ENCODE peak calls at places on chromosomes 16 and 17, in six cellular contexts. K is kidney epithelial cell, O is endothelial cell of umbilical vein, N is A549, C is left lung, Z is brain microvascular endothelial cell. I is an unnamed sample.
A peak's percentile ranks its signal among the peaks of the same experiment; 100 is the strongest.

GRCh38 chr16:50313596-50314483 is 47.5 kb downstream of the ADCY7 start:
- DNase-seq in K (no peak), O (peak; percentile 51), N (no peak), C (peak; percentile 79), Z (peak; percentile 70), I (no peak)

GRCh38 chr17:43905400-43905984 is 1.8 kb downstream of the MPP2 start:
- DNase-seq in K (no peak), O (no peak), N (no peak), C (no peak), Z (no peak), I (no peak)

GRCh38 chr16:50086176-50086575 is 20.4 kb downstream of the HEATR3 start:
- DNase-seq in K (no peak), O (no peak), N (no peak), C (no peak), Z (no peak), I (no peak)

GRCh38 chr16:50178397-50179018 is 25.4 kb downstream of the TENT4B start:
- DNase-seq in K (no peak), O (no peak), N (no peak), C (no peak), Z (no peak), I (no peak)

GRCh38 chr16:12985516-12985915 is 84.1 kb downstream of the SHISA9 start:
- DNase-seq in K (no peak), O (no peak), N (no peak), C (no peak), Z (no peak), I (no peak)

GRCh38 chr16:89193021-89193575 is 7.2 kb downstream of the SLC22A31 start:
- DNase-seq in K (no peak), O (peak; percentile 79), N (peak; percentile 84), C (peak; percentile 92), Z (peak; percentile 63), I (no peak)

GRCh38 chr17:64504769-64505319 is 1.2 kb downstream of the DDX5 start:
- DNase-seq in K (no peak), O (peak; percentile 74), N (peak; percentile 45), C (no peak), Z (peak; percentile 43), I (no peak)

GRCh38 chr16:68379472-68380347 is 68.6 kb downstream of the SMPD3 start:
- DNase-seq in K (no peak), O (no peak), N (no peak), C (no peak), Z (no peak), I (no peak)

GRCh38 chr16:79169239-79169638 is 431.3 kb downstream of the MAF start:
- DNase-seq in K (no peak), O (no peak), N (no peak), C (peak; percentile 52), Z (peak; percentile 33), I (no peak)

GRCh38 chr17:39995438-39995837 is 14.8 kb downstream of the PSMD3 start:
- DNase-seq in K (no peak), O (no peak), N (no peak), C (no peak), Z (no peak), I (no peak)

GRCh38 chr17:32936894-32937500 is 9.0 kb downstream of the TMEM98 start:
- DNase-seq in K (peak; percentile 39), O (peak; percentile 90), N (peak; percentile 69), C (peak; percentile 60), Z (peak; percentile 49), I (peak; percentile 25)

GRCh38 chr16:2329532-2329931 is 11.0 kb downstream of the ABCA3 start:
- DNase-seq in K (no peak), O (no peak), N (no peak), C (peak; percentile 84), Z (no peak), I (no peak)

GRCh38 chr17:8224891-8225812 is 14.8 kb upstream of the AURKB start:
- DNase-seq in K (no peak), O (no peak), N (no peak), C (no peak), Z (no peak), I (no peak)

GRCh38 chr17:8221663-8222379 is 11.4 kb upstream of the AURKB start:
- DNase-seq in K (peak; percentile 38), O (peak; percentile 94), N (peak; percentile 95), C (peak; percentile 76), Z (peak; percentile 91), I (peak; percentile 88)

GRCh38 chr17:8222630-8223355 is 12.4 kb upstream of the AURKB start:
- DNase-seq in K (peak; percentile 59), O (peak; percentile 95), N (peak; percentile 98), C (peak; percentile 95), Z (peak; percentile 95), I (peak; percentile 96)

GRCh38 chr17:8222380-8222629 is 11.9 kb upstream of the AURKB start:
- DNase-seq in K (peak; percentile 37), O (no peak), N (no peak), C (no peak), Z (no peak), I (no peak)

DNA sequence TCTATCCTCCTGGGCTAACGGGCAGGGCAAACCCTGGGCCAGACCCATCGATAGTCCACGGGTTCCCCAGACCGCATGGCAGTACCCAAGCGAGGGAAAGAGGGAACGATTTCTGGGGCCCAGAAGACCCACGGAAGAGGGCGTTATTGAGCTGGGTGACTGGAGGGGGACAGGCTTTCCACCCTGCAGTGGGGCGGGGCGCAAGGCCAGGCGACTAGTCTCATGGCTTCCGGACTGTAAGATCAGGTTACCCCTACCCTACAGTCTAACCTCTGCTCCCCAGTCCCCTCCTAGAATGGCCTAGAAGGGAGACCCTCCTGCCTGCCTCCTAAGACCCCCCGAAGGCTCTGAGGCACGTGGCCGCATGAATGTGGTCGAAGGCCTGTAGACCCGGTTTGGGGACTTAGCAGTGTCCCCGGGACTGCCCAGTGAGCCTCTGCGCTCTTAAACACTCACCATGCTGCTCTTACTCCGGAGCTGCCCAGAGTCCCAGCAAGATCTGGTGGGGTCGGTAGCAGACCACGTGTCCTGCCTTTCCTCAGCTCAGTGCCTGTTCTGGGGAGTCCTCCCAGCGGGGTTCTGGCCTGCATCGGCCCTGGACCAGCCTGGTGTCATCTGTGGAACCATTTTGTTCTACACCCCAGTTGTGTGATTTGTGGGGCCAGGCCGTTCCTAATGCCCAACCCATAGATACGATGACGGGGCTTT is 13.1 kb upstream of the AURKB start:
- DNase-seq in K (no peak), O (no peak), N (peak; percentile 81), C (peak; percentile 70), Z (peak; percentile 38), I (peak; percentile 41)
- TF ChIP-seq CTCF in K (peak; percentile 20), O (no peak), N (peak; percentile 45), C (no peak), Z (peak; percentile 27), I (peak; percentile 61)

GRCh38 chr17:4622375-4622774 is 19.1 kb downstream of the ALOX15 start:
- DNase-seq in K (no peak), O (no peak), N (no peak), C (no peak), Z (no peak), I (no peak)

GRCh38 chr17:4617590-4618356 is 23.7 kb downstream of the ALOX15 start:
- DNase-seq in K (no peak), O (no peak), N (no peak), C (no peak), Z (no peak), I (no peak)

GRCh38 chr17:4623249-4623648 is 18.2 kb downstream of the ALOX15 start:
- DNase-seq in K (no peak), O (no peak), N (no peak), C (no peak), Z (peak; percentile 45), I (no peak)

GRCh38 chr17:4617090-4617489 is 24.4 kb downstream of the ALOX15 start:
- DNase-seq in K (no peak), O (no peak), N (no peak), C (no peak), Z (no peak), I (no peak)

DNA sequence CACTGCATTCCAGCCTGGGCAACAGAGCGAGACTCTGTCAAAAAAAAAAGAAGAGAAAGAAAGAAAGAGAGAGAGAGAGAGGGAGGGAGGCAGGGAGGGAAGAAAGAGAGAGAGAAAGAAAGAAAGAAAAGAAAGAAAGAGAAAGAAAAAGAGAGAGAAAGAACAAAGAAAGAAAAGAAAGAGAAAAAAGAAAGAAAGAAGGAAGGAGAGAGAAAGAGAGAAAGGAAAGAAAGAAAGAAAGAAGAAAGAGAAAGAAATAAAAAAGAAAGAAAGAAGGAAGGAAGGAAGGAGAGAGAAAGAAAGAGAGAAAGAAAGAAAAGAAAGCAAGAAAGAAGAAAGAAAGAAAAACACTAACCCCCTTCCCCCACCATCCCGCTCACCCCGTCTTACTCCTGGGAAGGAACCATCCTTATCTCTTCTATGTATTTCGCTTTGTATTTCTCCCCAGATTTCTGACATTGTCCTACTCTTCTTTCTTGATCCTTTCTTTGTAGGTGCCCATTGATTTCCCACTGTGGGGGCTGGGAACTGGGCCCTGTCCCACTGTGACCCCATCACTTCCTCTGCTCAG is 20.9 kb downstream of the ALOX15 start:
- DNase-seq in K (no peak), O (no peak), N (no peak), C (no peak), Z (no peak), I (no peak)
- TF ChIP-seq CTCF in K (no peak), O (no peak), N (no peak), C (no peak), Z (no peak), I (no peak)

GRCh38 chr16:85557976-85558589 is 55.0 kb upstream of the GSE1 start:
- DNase-seq in K (no peak), O (no peak), N (no peak), C (peak; percentile 54), Z (no peak), I (no peak)
- TF ChIP-seq CTCF in K (no peak), O (no peak), N (no peak), C (no peak), Z (no peak), I (no peak)

DNA sequence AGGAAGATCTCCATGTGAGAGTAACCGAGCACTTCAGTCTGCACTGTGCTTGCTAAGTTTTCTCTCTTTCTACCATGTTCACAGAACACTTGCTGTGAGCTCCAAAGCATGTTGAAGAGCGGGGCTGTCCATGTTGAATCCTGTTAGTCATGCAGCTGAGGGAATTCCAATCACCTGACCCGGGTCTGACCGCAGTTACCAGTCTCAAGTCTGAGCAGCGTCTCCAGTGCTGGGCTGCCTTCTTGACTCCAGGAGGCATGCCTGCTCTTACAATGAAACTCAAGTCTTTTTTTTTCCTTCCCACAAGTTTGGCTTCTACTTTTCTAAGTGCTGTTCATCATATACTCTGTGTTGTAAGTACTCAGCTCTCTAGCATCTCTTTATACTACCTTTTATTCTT is 44.3 kb downstream of the HOXB1 start:
- DNase-seq in K (peak; percentile 98), O (no peak), N (peak; percentile 72), C (peak; percentile 59), Z (peak; percentile 94), I (peak; percentile 91)
- TF ChIP-seq CTCF in K (peak; percentile 56), O (no peak), N (no peak), C (no peak), Z (peak; percentile 64), I (peak; percentile 36)

GRCh38 chr17:74953129-74953687 is 17.5 kb downstream of the OTOP3 start:
- DNase-seq in K (no peak), O (no peak), N (no peak), C (no peak), Z (no peak), I (no peak)

GRCh38 chr17:74954115-74954514 is 18.4 kb downstream of the OTOP3 start:
- DNase-seq in K (no peak), O (no peak), N (no peak), C (no peak), Z (no peak), I (no peak)

GRCh38 chr17:74952431-74953128 is 16.9 kb downstream of the OTOP3 start:
- DNase-seq in K (no peak), O (no peak), N (no peak), C (no peak), Z (no peak), I (no peak)

GRCh38 chr17:74956093-74956492 is 16.5 kb downstream of the HID1 start:
- DNase-seq in K (no peak), O (no peak), N (no peak), C (no peak), Z (no peak), I (no peak)

GRCh38 chr17:74954665-74955421 is 17.7 kb downstream of the HID1 start:
- DNase-seq in K (no peak), O (no peak), N (no peak), C (no peak), Z (no peak), I (no peak)
- TF ChIP-seq CTCF in K (no peak), O (no peak), N (no peak), C (no peak), Z (no peak), I (no peak)